ENCODE peak calls at places on chromosome 22, in four cellular contexts. C is thyroid gland; E is glutamatergic neuron; M is stimulated activated CD8-positive, alpha-beta memory T cell treated with anti-CD3 and anti-CD28 coated beads, Interleukin-2, amount 100 ng/mL, for 1 hour. Z is an unnamed sample.

GRCh38 chr22:49116021-49116420 is 711.7 kb downstream of the BRD1 start:
- DNase-seq in E (no peak), C (no peak), M (no peak), Z (no peak)

GRCh38 chr22:24088796-24089195 is 77.7 kb downstream of the CABIN1 start:
- DNase-seq in E (no peak), C (no peak), M (no peak), Z (no peak)

GRCh38 chr22:36486619-36487384 is 5.4 kb upstream of the TXN2 start:
- DNase-seq in E (no peak), C (peak), M (peak), Z (peak)

GRCh38 chr22:19875531-19876313 is 21.0 kb upstream of the GNB1L start:
- DNase-seq in C (peak), M (no peak), E (peak), Z (peak)

GRCh38 chr22:46604306-46604690 is 15.9 kb upstream of the GRAMD4 start:
- DNase-seq in E (no peak), M (no peak), C (no peak), Z (peak)

GRCh38 chr22:20203142-20204099 is 52.6 kb upstream of the CCDC188 start:
- DNase-seq in E (peak), M (no peak), C (peak), Z (peak)

GRCh38 chr22:46734830-46735453 is 3.1 kb downstream of the CERK start:
- DNase-seq in E (no peak), M (peak), C (peak), Z (peak)

GRCh38 chr22:44638966-44639739 is 62.9 kb upstream of the PRR5 start:
- DNase-seq in E (no peak), M (no peak), C (peak), Z (no peak)

GRCh38 chr22:49199224-49199623 is 628.4 kb downstream of the BRD1 start:
- DNase-seq in E (no peak), C (no peak), M (no peak), Z (no peak)

GRCh38 chr22:23404689-23405365 is 175.3 kb downstream of the IGLL1 start:
- DNase-seq in E (no peak), M (no peak), C (peak), Z (peak)

GRCh38 chr22:35681454-35682050 is 33.3 kb downstream of the APOL6 start:
- DNase-seq in E (no peak), C (no peak), M (no peak), Z (no peak)

GRCh38 chr22:27992294-27993165 is 73.5 kb upstream of the PITPNB start:
- DNase-seq in M (no peak), E (peak), C (no peak), Z (peak)

GRCh38 chr22:45678961-45679912 is 7.6 kb downstream of the ATXN10 start:
- DNase-seq in M (no peak), C (no peak), E (no peak), Z (no peak)

GRCh38 chr22:27844656-27845602 is 43.4 kb upstream of the MN1 start:
- DNase-seq in E (no peak), C (no peak), M (no peak), Z (no peak)

GRCh38 chr22:45590262-45590661 is 81.4 kb upstream of the ATXN10 start:
- DNase-seq in M (no peak), E (peak), C (no peak), Z (no peak)

GRCh38 chr22:37559901-37560681 is at the start of gene CDC42EP1:
- DNase-seq in C (peak), M (no peak), E (no peak), Z (peak)

GRCh38 chr22:49657275-49657973 is 170.2 kb downstream of the BRD1 start:
- DNase-seq in M (peak), C (peak), E (no peak), Z (peak)

GRCh38 chr22:17807571-17808410 is 33.5 kb upstream of the BID start:
- DNase-seq in C (no peak), E (no peak), M (no peak), Z (no peak)

GRCh38 chr22:50460942-50461341 is 13.9 kb downstream of the SBF1 start:
- DNase-seq in M (no peak), E (no peak), C (no peak), Z (no peak)

GRCh38 chr22:45239378-45240136 is 1.1 kb downstream of the KIAA0930 start:
- DNase-seq in C (no peak), M (no peak), E (no peak), Z (no peak)

GRCh38 chr22:41683052-41683451 is 5.6 kb downstream of the SNU13 start:
- DNase-seq in M (no peak), E (no peak), C (no peak), Z (no peak)

GRCh38 chr22:50530280-50530856 is 556 bp upstream of the TYMP start:
- DNase-seq in M (no peak), C (peak), E (peak), Z (peak)

GRCh38 chr22:44215287-44215686 is 34.6 kb downstream of the PARVG start:
- DNase-seq in C (no peak), M (no peak), E (no peak), Z (no peak)

GRCh38 chr22:37068859-37069258 is 17.3 kb downstream of the KCTD17 start:
- DNase-seq in E (peak), M (no peak), C (no peak), Z (no peak)

GRCh38 chr22:43840851-43841250 is 21.5 kb downstream of the SULT4A1 start:
- DNase-seq in M (no peak), E (no peak), C (no peak), Z (no peak)

GRCh38 chr22:43273902-43274484 is 69.2 kb downstream of the SCUBE1 start:
- DNase-seq in C (peak), E (peak), M (no peak), Z (peak)

GRCh38 chr22:28883917-28884753 is 763 bp downstream of the ZNRF3 start:
- DNase-seq in M (no peak), E (peak), C (peak), Z (peak)

GRCh38 chr22:36383110-36383581 is 4.6 kb downstream of the MYH9 start:
- DNase-seq in C (peak), E (no peak), M (no peak), Z (peak)

GRCh38 chr22:41425704-41426365 is 20.8 kb downstream of the TOB2 start:
- DNase-seq in C (peak), E (no peak), M (no peak), Z (no peak)

GRCh38 chr22:44444341-44445306 is 53.4 kb downstream of the RTL6 start:
- DNase-seq in M (no peak), C (no peak), E (no peak), Z (no peak)

GRCh38 chr22:46477967-46478635 is 59.3 kb downstream of the CELSR1 start:
- DNase-seq in M (no peak), E (no peak), C (no peak), Z (no peak)

GRCh38 chr22:20616451-20617043 is 109.1 kb downstream of the MED15 start:
- DNase-seq in C (no peak), M (no peak), E (no peak), Z (no peak)

GRCh38 chr22:44179989-44180705 is 578 bp upstream of the PARVG start:
- DNase-seq in M (no peak), E (no peak), C (no peak), Z (no peak)

GRCh38 chr22:41357191-41357590 is 24.6 kb upstream of the TEF start:
- DNase-seq in M (no peak), C (no peak), E (no peak), Z (no peak)

GRCh38 chr22:46851941-46852340 is 89.5 kb downstream of the TBC1D22A start:
- DNase-seq in C (no peak), M (no peak), E (no peak), Z (no peak)

GRCh38 chr22:36211237-36211881 is 9.8 kb upstream of the APOL4 start:
- DNase-seq in M (no peak), C (peak), E (no peak), Z (no peak)